ENCODE peak calls at places on chromosomes 7 and 10, in nine cellular contexts. One of them, this sample, is unnamed.

GRCh38 chr10:88226891-88227290 is 356.2 kb downstream of the RNLS start:
- DNase-seq in activated T-helper 1 cell treated with anti-CD3 and anti-CD28 coated beads, Interleukin-2, amount 50 U/mL, for 16 hours: no peak
- DNase-seq in T follicular helper cell: no peak
- DNase-seq in sciatic nerve: no peak
- DNase-seq in OCI-LY7: no peak
- DNase-seq in cerebellar cortex: no peak
- DNase-seq in GM03348: no peak
- DNase-seq in coronary artery: no peak
- DNase-seq in left cardiac atrium: no peak
- DNase-seq in this sample: no peak

GRCh38 chr7:128739048-128739962 is at the start of gene CALU:
- DNase-seq in activated T-helper 1 cell treated with anti-CD3 and anti-CD28 coated beads, Interleukin-2, amount 50 U/mL, for 16 hours: peak; percentile 88
- DNase-seq in T follicular helper cell: peak; percentile 90
- DNase-seq in sciatic nerve: peak; percentile 98
- DNase-seq in OCI-LY7: peak; percentile 97
- DNase-seq in cerebellar cortex: peak; percentile 96
- DNase-seq in GM03348: peak; percentile 99
- DNase-seq in coronary artery: peak; percentile 98
- DNase-seq in left cardiac atrium: peak; percentile 98
- DNase-seq in this sample: peak; percentile 98

GRCh38 chr7:128783143-128783799 is 7.7 kb upstream of the OPN1SW start:
- DNase-seq in activated T-helper 1 cell treated with anti-CD3 and anti-CD28 coated beads, Interleukin-2, amount 50 U/mL, for 16 hours: no peak
- DNase-seq in T follicular helper cell: no peak
- DNase-seq in sciatic nerve: peak; percentile 77
- DNase-seq in OCI-LY7: no peak
- DNase-seq in cerebellar cortex: peak; percentile 72
- DNase-seq in GM03348: peak; percentile 82
- DNase-seq in coronary artery: no peak
- DNase-seq in left cardiac atrium: peak; percentile 71
- DNase-seq in this sample: peak; percentile 74

GRCh38 chr7:95476904-95477594 is 8.7 kb upstream of the ASB4 start:
- DNase-seq in activated T-helper 1 cell treated with anti-CD3 and anti-CD28 coated beads, Interleukin-2, amount 50 U/mL, for 16 hours: peak; percentile 7
- DNase-seq in T follicular helper cell: peak; percentile 21
- DNase-seq in sciatic nerve: peak; percentile 77
- DNase-seq in OCI-LY7: peak; percentile 77
- DNase-seq in cerebellar cortex: peak; percentile 71
- DNase-seq in GM03348: peak; percentile 72
- DNase-seq in coronary artery: no peak
- DNase-seq in left cardiac atrium: peak; percentile 72
- DNase-seq in this sample: peak; percentile 73

GRCh38 chr7:132192809-132193208 is 383.5 kb downstream of the PLXNA4 start:
- DNase-seq in activated T-helper 1 cell treated with anti-CD3 and anti-CD28 coated beads, Interleukin-2, amount 50 U/mL, for 16 hours: no peak
- DNase-seq in T follicular helper cell: no peak
- DNase-seq in sciatic nerve: no peak
- DNase-seq in OCI-LY7: no peak
- DNase-seq in cerebellar cortex: no peak
- DNase-seq in GM03348: no peak
- DNase-seq in coronary artery: no peak
- DNase-seq in left cardiac atrium: no peak
- DNase-seq in this sample: no peak

GRCh38 chr10:80163741-80164341 is 31.3 kb downstream of the PLAC9 start:
- DNase-seq in activated T-helper 1 cell treated with anti-CD3 and anti-CD28 coated beads, Interleukin-2, amount 50 U/mL, for 16 hours: no peak
- DNase-seq in T follicular helper cell: no peak
- DNase-seq in sciatic nerve: no peak
- DNase-seq in OCI-LY7: no peak
- DNase-seq in cerebellar cortex: peak; percentile 80
- DNase-seq in GM03348: peak; percentile 64
- DNase-seq in coronary artery: peak; percentile 87
- DNase-seq in left cardiac atrium: peak; percentile 67
- DNase-seq in this sample: peak; percentile 61

GRCh38 chr10:75108684-75109458 is 2.6 kb upstream of the SAMD8 start:
- DNase-seq in activated T-helper 1 cell treated with anti-CD3 and anti-CD28 coated beads, Interleukin-2, amount 50 U/mL, for 16 hours: no peak
- DNase-seq in T follicular helper cell: no peak
- DNase-seq in sciatic nerve: no peak
- DNase-seq in OCI-LY7: peak; percentile 21
- DNase-seq in cerebellar cortex: peak; percentile 48
- DNase-seq in GM03348: peak; percentile 69
- DNase-seq in coronary artery: no peak
- DNase-seq in left cardiac atrium: no peak
- DNase-seq in this sample: no peak

GRCh38 chr10:129511758-129512157 is 44.7 kb downstream of the MGMT start:
- DNase-seq in activated T-helper 1 cell treated with anti-CD3 and anti-CD28 coated beads, Interleukin-2, amount 50 U/mL, for 16 hours: no peak
- DNase-seq in T follicular helper cell: no peak
- DNase-seq in sciatic nerve: no peak
- DNase-seq in OCI-LY7: no peak
- DNase-seq in cerebellar cortex: no peak
- DNase-seq in GM03348: no peak
- DNase-seq in coronary artery: peak; percentile 41
- DNase-seq in left cardiac atrium: no peak
- DNase-seq in this sample: no peak

GRCh38 chr10:98041352-98042043 is 11.1 kb upstream of the CRTAC1 start:
- DNase-seq in activated T-helper 1 cell treated with anti-CD3 and anti-CD28 coated beads, Interleukin-2, amount 50 U/mL, for 16 hours: no peak
- DNase-seq in T follicular helper cell: peak; percentile 15
- DNase-seq in sciatic nerve: peak; percentile 82
- DNase-seq in OCI-LY7: peak; percentile 72
- DNase-seq in cerebellar cortex: peak; percentile 85
- DNase-seq in GM03348: peak; percentile 78
- DNase-seq in coronary artery: no peak
- DNase-seq in left cardiac atrium: peak; percentile 71
- DNase-seq in this sample: no peak

GRCh38 chr7:100649826-100650565 is 6.3 kb downstream of the ACTL6B start:
- DNase-seq in activated T-helper 1 cell treated with anti-CD3 and anti-CD28 coated beads, Interleukin-2, amount 50 U/mL, for 16 hours: no peak
- DNase-seq in T follicular helper cell: no peak
- DNase-seq in sciatic nerve: no peak
- DNase-seq in OCI-LY7: no peak
- DNase-seq in cerebellar cortex: no peak
- DNase-seq in GM03348: no peak
- DNase-seq in coronary artery: no peak
- DNase-seq in left cardiac atrium: no peak
- DNase-seq in this sample: no peak

GRCh38 chr7:4837041-4837813 is 24.6 kb downstream of the PAPOLB start:
- DNase-seq in activated T-helper 1 cell treated with anti-CD3 and anti-CD28 coated beads, Interleukin-2, amount 50 U/mL, for 16 hours: no peak
- DNase-seq in T follicular helper cell: no peak
- DNase-seq in sciatic nerve: no peak
- DNase-seq in OCI-LY7: no peak
- DNase-seq in cerebellar cortex: peak; percentile 22
- DNase-seq in GM03348: no peak
- DNase-seq in coronary artery: peak; percentile 70
- DNase-seq in left cardiac atrium: no peak
- DNase-seq in this sample: no peak

GRCh38 chr7:82633592-82633991 is 190.0 kb upstream of the CACNA2D1 start:
- DNase-seq in activated T-helper 1 cell treated with anti-CD3 and anti-CD28 coated beads, Interleukin-2, amount 50 U/mL, for 16 hours: no peak
- DNase-seq in T follicular helper cell: no peak
- DNase-seq in sciatic nerve: no peak
- DNase-seq in OCI-LY7: no peak
- DNase-seq in cerebellar cortex: no peak
- DNase-seq in GM03348: no peak
- DNase-seq in coronary artery: no peak
- DNase-seq in left cardiac atrium: no peak
- DNase-seq in this sample: no peak

GRCh38 chr7:47537716-47538640 is 43.9 kb downstream of the TNS3 start:
- DNase-seq in activated T-helper 1 cell treated with anti-CD3 and anti-CD28 coated beads, Interleukin-2, amount 50 U/mL, for 16 hours: no peak
- DNase-seq in T follicular helper cell: no peak
- DNase-seq in sciatic nerve: no peak
- DNase-seq in OCI-LY7: no peak
- DNase-seq in cerebellar cortex: no peak
- DNase-seq in GM03348: no peak
- DNase-seq in coronary artery: peak; percentile 70
- DNase-seq in left cardiac atrium: no peak
- DNase-seq in this sample: no peak

GRCh38 chr10:101569465-101569837 is 18.6 kb downstream of the POLL start:
- DNase-seq in activated T-helper 1 cell treated with anti-CD3 and anti-CD28 coated beads, Interleukin-2, amount 50 U/mL, for 16 hours: no peak
- DNase-seq in T follicular helper cell: no peak
- DNase-seq in sciatic nerve: peak; percentile 61
- DNase-seq in OCI-LY7: no peak
- DNase-seq in cerebellar cortex: no peak
- DNase-seq in GM03348: no peak
- DNase-seq in coronary artery: no peak
- DNase-seq in left cardiac atrium: no peak
- DNase-seq in this sample: no peak

GRCh38 chr10:63494951-63495350 is 26.2 kb upstream of the REEP3 start:
- DNase-seq in activated T-helper 1 cell treated with anti-CD3 and anti-CD28 coated beads, Interleukin-2, amount 50 U/mL, for 16 hours: no peak
- DNase-seq in T follicular helper cell: no peak
- DNase-seq in sciatic nerve: no peak
- DNase-seq in OCI-LY7: no peak
- DNase-seq in cerebellar cortex: no peak
- DNase-seq in GM03348: no peak
- DNase-seq in coronary artery: no peak
- DNase-seq in left cardiac atrium: no peak
- DNase-seq in this sample: no peak